ENCODE peak calls at places on chromosomes 1 and 21, in four cellular contexts. R is Peyer's patch, C is heart left ventricle, X is body of pancreas. Y is an unnamed sample.
A peak's percentile ranks its signal among the peaks of the same experiment; 100 is the strongest.

GRCh38 chr21:25385912-25386474 is 221.3 kb downstream of the MRPL39 start:
- DNase-seq in R (no peak), C (no peak), X (peak; percentile 80), Y (no peak)

GRCh38 chr1:12204754-12205658 is 24.8 kb upstream of the VPS13D start:
- DNase-seq in R (no peak), C (no peak), X (no peak), Y (no peak)

GRCh38 chr21:21101911-21102310 is 103.7 kb downstream of the NCAM2 start:
- DNase-seq in R (no peak), C (no peak), X (no peak), Y (no peak)

GRCh38 chr1:191453487-191453886 is 704.8 kb upstream of the RGS18 start:
- DNase-seq in R (no peak), C (no peak), X (no peak), Y (no peak)

GRCh38 chr1:78492376-78492950 is 1.7 kb downstream of the PTGFR start:
- DNase-seq in R (no peak), C (no peak), X (no peak), Y (peak; percentile 46)

GRCh38 chr1:165832902-165833301 is 5.5 kb downstream of the UCK2 start:
- DNase-seq in R (no peak), C (no peak), X (no peak), Y (no peak)

GRCh38 chr1:186557147-186557777 is 96.3 kb upstream of the PDC start:
- DNase-seq in R (no peak), C (no peak), X (no peak), Y (no peak)

GRCh38 chr1:187734427-187734826 is 905.7 kb downstream of the PLA2G4A start:
- DNase-seq in R (no peak), C (no peak), X (no peak), Y (no peak)

GRCh38 chr1:4003846-4004505 is 103.9 kb upstream of the C1orf174 start:
- DNase-seq in R (peak; percentile 28), C (no peak), X (no peak), Y (no peak)

GRCh38 chr1:18890704-18891103 is 11.7 kb downstream of the ALDH4A1 start:
- DNase-seq in R (no peak), C (no peak), X (no peak), Y (no peak)

GRCh38 chr1:175192630-175193338 is at the start of gene KIAA0040:
- DNase-seq in R (peak; percentile 89), C (peak; percentile 90), X (peak; percentile 88), Y (peak; percentile 75)

GRCh38 chr1:216246577-216246976 is 176.7 kb downstream of the USH2A start:
- DNase-seq in R (no peak), C (no peak), X (no peak), Y (no peak)

DNA sequence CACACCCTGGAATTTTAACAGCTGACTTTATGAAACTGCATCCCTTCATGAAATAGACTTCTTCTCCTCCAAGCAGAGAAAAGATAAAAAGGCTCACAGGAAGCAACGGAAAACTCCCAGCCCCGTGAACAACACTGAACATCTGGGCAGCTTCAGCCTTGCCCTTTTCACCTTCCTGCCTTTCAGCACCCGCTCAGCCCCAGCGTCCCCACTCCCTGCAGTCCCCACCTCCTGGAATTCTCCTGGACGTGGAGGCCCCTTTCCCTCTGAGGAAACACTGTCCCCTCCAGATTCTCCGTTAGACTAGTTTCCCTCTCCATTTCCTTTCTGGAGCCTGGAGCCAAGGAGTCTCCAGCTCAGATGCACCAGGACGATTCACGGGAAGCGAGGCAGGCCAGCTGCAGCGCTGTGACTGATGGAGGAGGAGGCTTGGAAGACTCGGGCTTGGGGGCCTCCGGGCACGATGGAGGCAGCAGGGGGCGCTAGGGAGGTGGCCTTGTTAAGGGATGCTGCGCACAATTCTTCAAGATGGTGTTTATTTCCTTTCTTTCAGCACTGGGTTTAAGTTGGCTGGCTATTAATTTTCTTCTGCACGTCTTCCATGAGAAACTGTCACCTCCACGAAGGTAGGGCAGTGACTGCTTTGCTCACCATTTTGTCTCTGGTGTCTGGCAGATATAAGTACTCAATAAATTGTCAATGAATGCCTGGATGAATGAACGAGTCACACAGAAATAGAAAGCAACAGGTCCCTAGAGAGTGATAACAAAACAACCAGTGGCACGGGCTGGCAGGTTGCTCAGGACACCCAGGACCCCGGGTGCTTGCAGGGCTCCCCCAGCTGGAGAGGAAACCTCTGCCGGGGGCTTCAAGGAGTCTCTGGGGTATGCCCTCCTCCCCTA is 3.0 kb upstream of the MYOC start:
- DNase-seq in R (peak; percentile 77), C (peak; percentile 86), X (peak; percentile 38), Y (peak; percentile 75)
- H3K27ac ChIP-seq in R (peak overlapping the region; percentile 59), C (peak overlapping the region; percentile 73), X (no peak overlapping the region), Y (peak overlapping the region; percentile 87)

GRCh38 chr1:36359911-36360310 is 25.8 kb downstream of the STK40 start:
- DNase-seq in R (no peak), C (no peak), X (no peak), Y (no peak)

GRCh38 chr1:36358514-36359084 is 27.1 kb downstream of the STK40 start:
- DNase-seq in R (no peak), C (no peak), X (no peak), Y (no peak)

GRCh38 chr1:36355811-36356210 is 29.9 kb downstream of the STK40 start:
- DNase-seq in R (no peak), C (no peak), X (no peak), Y (no peak)

GRCh38 chr1:36354486-36354885 is 31.0 kb upstream of the EVA1B start:
- DNase-seq in R (no peak), C (no peak), X (no peak), Y (no peak)

GRCh38 chr1:36359383-36359782 is 26.3 kb downstream of the STK40 start:
- DNase-seq in R (no peak), C (no peak), X (no peak), Y (no peak)
- H3K36me3 ChIP-seq in R (no peaks in the 10 kb centered on the region), C (peaks cover 12% of the 10 kb centered on the region), X (peaks cover 19% of the 10 kb centered on the region), Y (no peaks in the 10 kb centered on the region)

DNA sequence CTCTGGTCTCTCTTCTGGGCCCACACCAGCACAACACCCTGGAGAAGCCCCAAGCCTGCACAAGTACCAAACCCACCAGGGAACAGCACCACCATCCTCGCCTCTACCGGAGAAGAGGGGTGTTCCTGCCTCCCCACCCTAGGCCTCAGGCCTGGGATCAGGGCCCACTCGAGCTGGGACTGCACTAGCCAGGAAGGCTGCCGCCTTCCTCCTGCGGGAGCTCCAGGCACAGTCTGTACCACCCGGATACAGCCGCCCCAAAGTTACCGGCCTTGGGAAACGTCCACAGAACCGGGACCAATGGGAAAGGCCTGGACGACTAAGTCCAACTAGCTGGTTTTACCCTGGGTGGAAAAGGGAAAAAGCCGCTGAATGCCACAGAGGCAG is 3.4 kb downstream of the TAL1 start:
- DNase-seq in R (no peak), C (peak; percentile 56), X (no peak), Y (no peak)
- TF ChIP-seq POLR2A in R (no peak), C (peak; percentile 60), X (peak; percentile 22), Y (peak; percentile 22)

GRCh38 chr1:156707027-156707426 is 1.6 kb upstream of the CRABP2 start:
- DNase-seq in R (no peak), C (no peak), X (no peak), Y (no peak)
- H3K27ac ChIP-seq in R (peak overlapping the region; percentile 67), C (peak overlapping the region; percentile 71), X (no peak overlapping the region), Y (peak overlapping the region; percentile 92)

Y was measured in uterus.